ENCODE peak calls at places on chromosome 21, in six cellular contexts. H, V, Q, W, J and D are unnamed samples.

GRCh38 chr21:32456497-32456918 is 44.0 kb downstream of the EVA1C start:
- DNase-seq in H (no peak), V (no peak), Q (no peak), W (no peak), J (no peak), D (peak)

GRCh38 chr21:41361786-41362604 is at the start of gene MX2:
- DNase-seq in H (peak), V (no peak), Q (peak), W (peak), J (peak), D (no peak)

GRCh38 chr21:40687625-40688024 is 159.3 kb downstream of the DSCAM start:
- DNase-seq in H (no peak), V (no peak), Q (no peak), W (no peak), J (no peak), D (no peak)

GRCh38 chr21:39874759-39875158 is 7.5 kb downstream of the PCP4 start:
- DNase-seq in H (no peak), V (no peak), Q (no peak), W (no peak), J (no peak), D (no peak)

GRCh38 chr21:32771134-32771523 is 426 bp downstream of the PAXBP1 start:
- DNase-seq in H (peak), V (no peak), Q (peak), W (no peak), J (peak), D (no peak)

GRCh38 chr21:41705546-41706262 is 61.1 kb downstream of the RIPK4 start:
- DNase-seq in H (no peak), V (no peak), Q (no peak), W (no peak), J (no peak), D (no peak)

GRCh38 chr21:22351076-22351475 is 1352.9 kb downstream of the NCAM2 start:
- DNase-seq in H (no peak), V (no peak), Q (no peak), W (no peak), J (no peak), D (no peak)

GRCh38 chr21:41504030-41504429 is 3.9 kb downstream of the TMPRSS2 start:
- DNase-seq in H (peak), V (no peak), Q (no peak), W (no peak), J (no peak), D (no peak)

GRCh38 chr21:32653326-32653901 is 41.2 kb upstream of the CFAP298 start:
- DNase-seq in H (no peak), V (peak), Q (peak), W (no peak), J (no peak), D (peak)

GRCh38 chr21:38945536-38946245 is 140.0 kb downstream of the ETS2 start:
- DNase-seq in H (no peak), V (no peak), Q (no peak), W (no peak), J (no peak), D (no peak)

GRCh38 chr21:37459575-37459974 is 93.0 kb downstream of the DYRK1A start:
- DNase-seq in H (no peak), V (no peak), Q (no peak), W (no peak), J (no peak), D (no peak)

GRCh38 chr21:16084776-16085364 is 355.1 kb downstream of the USP25 start:
- DNase-seq in H (no peak), V (no peak), Q (no peak), W (no peak), J (no peak), D (no peak)

GRCh38 chr21:36165356-36165755 is 8.7 kb downstream of the DOP1B start:
- DNase-seq in H (no peak), V (no peak), Q (no peak), W (no peak), J (no peak), D (no peak)

GRCh38 chr21:38752051-38752505 is 53.7 kb upstream of the ETS2 start:
- DNase-seq in H (no peak), V (no peak), Q (no peak), W (no peak), J (no peak), D (no peak)

GRCh38 chr21:35579520-35580293 is 480.6 kb downstream of the SETD4 start:
- DNase-seq in H (no peak), V (no peak), Q (no peak), W (no peak), J (no peak), D (no peak)

GRCh38 chr21:37207441-37208009 is 59.6 kb downstream of the VPS26C start:
- DNase-seq in H (no peak), V (peak), Q (no peak), W (peak), J (peak), D (no peak)

GRCh38 chr21:35336534-35336933 is 287.4 kb upstream of the RUNX1 start:
- DNase-seq in H (no peak), V (no peak), Q (no peak), W (no peak), J (no peak), D (no peak)

GRCh38 chr21:16304700-16305099 is 574.9 kb downstream of the USP25 start:
- DNase-seq in H (no peak), V (no peak), Q (no peak), W (no peak), J (no peak), D (peak)

GRCh38 chr21:38433516-38433915 is 64.8 kb downstream of the ERG start:
- DNase-seq in H (no peak), V (no peak), Q (no peak), W (no peak), J (no peak), D (no peak)

GRCh38 chr21:15063821-15064575 is 802 bp downstream of the NRIP1 start:
- DNase-seq in H (peak), V (no peak), Q (no peak), W (no peak), J (no peak), D (no peak)

GRCh38 chr21:36141513-36141925 is 6.6 kb downstream of the CBR3 start:
- DNase-seq in H (peak), V (peak), Q (peak), W (peak), J (peak), D (peak)

GRCh38 chr21:32364387-32364786 is 28.4 kb downstream of the URB1 start:
- DNase-seq in H (peak), V (no peak), Q (no peak), W (no peak), J (no peak), D (no peak)

GRCh38 chr21:41510500-41510899 is 2.5 kb upstream of the TMPRSS2 start:
- DNase-seq in H (no peak), V (no peak), Q (no peak), W (no peak), J (no peak), D (no peak)

GRCh38 chr21:36847189-36847588 is 119.3 kb downstream of the HLCS start:
- DNase-seq in H (no peak), V (no peak), Q (no peak), W (no peak), J (no peak), D (peak)

DNA sequence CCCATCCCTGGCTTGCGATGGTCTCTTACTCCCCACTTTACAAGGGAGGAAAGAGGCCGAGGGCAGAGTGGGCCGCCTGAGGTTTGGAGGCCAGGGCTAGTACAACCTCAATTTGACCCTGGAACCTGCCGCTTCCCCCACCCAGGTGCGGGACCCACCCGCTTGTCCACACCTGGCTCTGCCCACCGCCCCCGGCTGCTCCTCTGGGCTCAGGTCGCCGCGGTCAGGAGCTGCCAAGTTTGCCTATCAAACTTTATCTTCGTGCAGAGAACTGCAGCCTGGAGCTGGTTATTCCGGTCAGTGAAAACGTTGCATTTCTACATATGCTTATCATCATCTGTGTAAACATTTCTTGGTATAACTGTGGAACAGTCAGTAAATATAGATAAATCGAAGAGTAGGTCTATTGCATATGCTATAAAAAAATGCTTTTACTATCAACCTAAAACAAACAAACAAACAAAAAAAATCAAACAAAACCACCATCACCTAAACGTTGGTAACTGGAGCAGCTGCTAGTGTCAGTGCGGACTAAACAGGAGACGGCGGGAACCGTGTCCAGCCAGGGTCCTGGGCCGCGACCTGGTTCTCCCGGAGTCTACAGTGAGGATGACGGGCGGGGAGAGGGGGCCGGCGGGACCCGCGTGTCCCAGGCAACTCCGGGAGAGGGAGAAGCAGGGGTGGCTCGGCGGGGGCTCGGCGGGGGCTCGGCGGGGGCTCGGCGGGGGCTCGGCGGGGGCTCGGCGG is 906 bp upstream of the ADARB1 start:
- DNase-seq in H (peak), V (no peak), Q (no peak), W (no peak), J (peak), D (peak)
- TF ChIP-seq POLR2AphosphoS5 in H (no peak), V (no peak), Q (no peak), W (no peak), J (no peak), D (no peak)

GRCh38 chr21:45981154-45981606 is 390 bp upstream of the COL6A1 start:
- DNase-seq in H (peak), V (peak), Q (peak), W (peak), J (peak), D (peak)
- TF ChIP-seq POLR2AphosphoS5 in H (peak), V (peak), Q (no peak), W (peak), J (peak), D (no peak)

GRCh38 chr21:29208666-29209059 is 78.2 kb downstream of the MAP3K7CL start:
- DNase-seq in H (no peak), V (no peak), Q (no peak), W (no peak), J (no peak), D (peak)
- TF ChIP-seq POLR2AphosphoS5 in H (no peak), V (no peak), Q (no peak), W (no peak), J (no peak), D (no peak)

DNA sequence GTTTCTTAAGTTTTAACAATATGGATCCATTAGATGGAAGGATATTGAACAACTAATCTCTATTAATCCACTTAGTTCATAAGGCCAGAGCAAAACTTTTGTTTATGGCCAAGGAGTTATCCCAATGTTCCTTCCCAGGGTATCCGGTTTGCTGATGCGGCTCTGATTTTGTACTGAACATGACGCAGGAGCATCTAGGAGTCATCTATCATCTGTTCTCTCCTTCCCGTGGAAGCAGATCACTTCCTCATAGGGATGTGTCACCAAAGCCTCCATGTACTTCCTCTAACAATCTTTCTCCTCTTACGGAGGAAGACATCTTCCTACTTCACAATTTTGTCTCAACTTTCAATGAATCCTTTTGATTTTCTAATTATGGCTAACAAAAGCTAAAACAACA is 206.6 kb downstream of the APP start:
- DNase-seq in H (no peak), V (no peak), Q (no peak), W (no peak), J (no peak), D (peak)
- TF ChIP-seq POLR2AphosphoS5 in H (no peak), V (no peak), Q (no peak), W (no peak), J (no peak), D (peak)

DNA sequence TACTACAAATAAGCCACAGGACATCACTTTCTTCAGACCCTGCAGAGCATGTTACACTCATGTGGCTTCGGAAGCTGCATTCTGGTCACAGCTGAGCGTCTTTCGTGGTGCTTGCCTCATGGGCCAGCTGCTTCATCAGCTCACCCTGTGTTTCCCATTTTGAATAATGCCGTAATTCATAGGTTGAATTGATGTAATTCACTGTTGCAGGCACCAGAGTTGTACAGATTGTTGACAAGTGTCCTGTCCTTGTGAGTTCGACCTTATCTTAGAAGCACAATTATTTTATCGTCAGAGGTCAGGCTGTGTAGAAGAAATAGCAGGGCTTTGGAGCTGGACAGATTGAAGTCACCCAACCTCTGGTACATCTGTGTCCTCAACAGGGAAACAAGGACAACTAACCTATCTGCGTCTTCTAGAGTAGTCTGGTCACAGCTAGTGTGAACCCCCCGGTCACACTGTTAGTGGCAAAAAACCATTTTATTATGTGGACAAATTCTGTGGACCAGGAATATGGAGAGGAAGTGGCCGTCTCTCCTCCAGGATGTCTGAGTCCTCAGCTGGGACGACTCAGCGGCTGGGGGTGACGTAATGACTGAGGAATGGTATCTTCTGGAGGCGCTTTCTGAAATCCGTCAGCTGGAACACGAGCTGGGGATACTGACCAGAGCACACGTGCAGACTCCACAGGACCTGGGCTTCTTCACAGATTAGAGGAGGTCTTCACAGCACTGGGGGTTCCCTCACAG is 17.8 kb downstream of the PKNOX1 start:
- DNase-seq in H (no peak), V (no peak), Q (no peak), W (peak), J (peak), D (peak)
- TF ChIP-seq POLR2AphosphoS5 in H (peak), V (no peak), Q (no peak), W (peak), J (no peak), D (peak)